ENCODE peak calls at places on chromosomes 2 and 18, in four cellular contexts. F is activated CD8-positive, alpha-beta memory T cell treated with anti-CD3 and anti-CD28 coated beads for 24 hours; N is stimulated activated CD8-positive, alpha-beta memory T cell treated with anti-CD3 and anti-CD28 coated beads, Interleukin-2, amount 100 ng/mL, for 48 hours; X is posterior vena cava. G is an unnamed sample.

GRCh38 chr2:239870863-239871262 is 154.3 kb downstream of the NDUFA10 start:
- DNase-seq in F (peak; percentile 28), X (peak; percentile 56), N (no peak), G (no peak)

GRCh38 chr2:42100696-42101585 is 53.1 kb downstream of the PKDCC start:
- DNase-seq in X (peak; percentile 87), N (peak; percentile 28), F (peak; percentile 80), G (peak; percentile 40)

GRCh38 chr2:233799716-233800115 is 21.6 kb downstream of the MROH2A start:
- DNase-seq in N (no peak), X (peak; percentile 42), F (peak; percentile 37), G (no peak)

GRCh38 chr2:178363252-178363651 is 87.7 kb downstream of the PRKRA start:
- DNase-seq in X (no peak), N (no peak), F (no peak), G (no peak)

GRCh38 chr18:3528251-3528650 is 78.3 kb downstream of the TGIF1 start:
- DNase-seq in F (no peak), N (no peak), X (no peak), G (no peak)

GRCh38 chr2:238822955-238823354 is 24.9 kb upstream of the TWIST2 start:
- DNase-seq in F (no peak), X (no peak), N (no peak), G (no peak)

GRCh38 chr2:57711991-57712390 is 334.6 kb upstream of the VRK2 start:
- DNase-seq in N (no peak), F (no peak), X (no peak), G (no peak)

GRCh38 chr18:13447621-13448020 is 229.1 kb downstream of the LDLRAD4 start:
- DNase-seq in X (peak; percentile 93), F (no peak), N (no peak), G (no peak)

GRCh38 chr2:201111096-201111495 is 4.9 kb upstream of the CFLAR start:
- DNase-seq in N (no peak), F (no peak), X (no peak), G (no peak)

GRCh38 chr2:130759906-130760753 is 4.8 kb downstream of the AMER3 start:
- DNase-seq in X (no peak), F (no peak), N (no peak), G (no peak)

GRCh38 chr2:232075080-232075479 is 113.6 kb downstream of the DIS3L2 start:
- DNase-seq in X (no peak), F (no peak), N (no peak), G (no peak)

GRCh38 chr2:136238552-136239346 is 120.8 kb upstream of the CXCR4 start:
- DNase-seq in X (no peak), N (no peak), F (peak; percentile 69), G (no peak)

GRCh38 chr2:31319391-31320175 is 85.6 kb downstream of the EHD3 start:
- DNase-seq in N (no peak), X (no peak), F (no peak), G (peak; percentile 59)

GRCh38 chr2:33477473-33478468 is 1.3 kb downstream of the RASGRP3 start:
- DNase-seq in F (peak; percentile 71), N (no peak), X (no peak), G (no peak)

GRCh38 chr2:201968476-201968875 is 65.2 kb upstream of the FZD7 start:
- DNase-seq in X (no peak), F (no peak), N (no peak), G (no peak)

GRCh38 chr2:4533806-4534205 is 830.4 kb downstream of the DCDC2C start:
- DNase-seq in F (no peak), X (no peak), N (no peak), G (no peak)

GRCh38 chr2:120945832-120946231 is 210.2 kb downstream of the GLI2 start:
- DNase-seq in N (no peak), X (no peak), F (no peak), G (no peak)

GRCh38 chr18:12608292-12608691 is 49.6 kb downstream of the SPIRE1 start:
- DNase-seq in F (no peak), N (no peak), X (no peak), G (no peak)

GRCh38 chr2:147588191-147588590 is 256.6 kb upstream of the ACVR2A start:
- DNase-seq in F (no peak), N (no peak), X (no peak), G (no peak)

GRCh38 chr2:14941151-14941631 is 308.7 kb downstream of the LRATD1 start:
- DNase-seq in X (no peak), N (no peak), F (no peak), G (no peak)

GRCh38 chr2:120684691-120685402 is 50.8 kb upstream of the GLI2 start:
- DNase-seq in F (no peak), X (peak; percentile 45), N (no peak), G (no peak)

GRCh38 chr2:240200230-240201051 is 60.0 kb upstream of the OTOS start:
- DNase-seq in F (no peak), X (peak; percentile 55), N (no peak), G (no peak)

GRCh38 chr18:58937204-58937603 is 72.5 kb downstream of the ZNF532 start:
- DNase-seq in N (no peak), F (no peak), X (no peak), G (no peak)

GRCh38 chr2:151182396-151182795 is 79.3 kb downstream of the RBM43 start:
- DNase-seq in N (no peak), X (no peak), F (no peak), G (no peak)

GRCh38 chr2:28277466-28277865 is 115.2 kb upstream of the FOSL2 start:
- DNase-seq in X (no peak), N (no peak), F (no peak), G (no peak)

GRCh38 chr2:204678031-204678430 is 132.8 kb downstream of the PARD3B start:
- DNase-seq in F (no peak), N (no peak), X (no peak), G (no peak)

GRCh38 chr18:72640552-72640951 is 96.4 kb upstream of the CBLN2 start:
- DNase-seq in N (no peak), X (no peak), F (no peak), G (no peak)

GRCh38 chr2:170848587-170848986 is 31.9 kb downstream of the GAD1 start:
- DNase-seq in N (no peak), X (no peak), F (no peak), G (no peak)

GRCh38 chr2:239979243-239980023 is 45.7 kb downstream of the NDUFA10 start:
- DNase-seq in N (no peak), F (no peak), X (no peak), G (no peak)

GRCh38 chr2:74011246-74011645 is 26.5 kb downstream of the TET3 start:
- DNase-seq in X (no peak), F (peak; percentile 42), N (no peak), G (no peak)

GRCh38 chr18:28267878-28268625 is 91.1 kb upstream of the CDH2 start:
- DNase-seq in N (no peak), X (no peak), F (no peak), G (no peak)

GRCh38 chr18:23537274-23537673 is 34.0 kb downstream of the RMC1 start:
- DNase-seq in X (no peak), F (no peak), N (no peak), G (no peak)

GRCh38 chr2:95053543-95053942 is 28.0 kb downstream of the MAL start:
- DNase-seq in N (no peak), X (peak; percentile 44), F (no peak), G (no peak)

GRCh38 chr2:86020984-86021383 is 84.7 kb downstream of the POLR1A start:
- DNase-seq in X (peak; percentile 86), N (no peak), F (no peak), G (no peak)

GRCh38 chr2:181952413-181953226 is 33.0 kb upstream of the PPP1R1C start:
- DNase-seq in X (no peak), N (no peak), F (no peak), G (no peak)

G was measured in stimulated activated effector memory CD8-positive, alpha-beta T cell treated with anti-CD3 and anti-CD28 coated beads, Interleukin-12 subunit alpha, Interleukin-12 subunit beta, amount 100 ng/mL, for 72 hours.